ENCODE peak calls at places on chromosomes 5 and 9, in seven cellular contexts. One of them, this sample, is unnamed.

GRCh38 chr9:15240927-15241326 is 66.1 kb downstream of the TTC39B start:
- DNase-seq in fibroblast of pulmonary artery: no peak
- DNase-seq in fibroblast of the aortic adventitia: no peak
- DNase-seq in endothelial cell of umbilical vein: no peak
- DNase-seq in dorsolateral prefrontal cortex: no peak
- DNase-seq in ovary: no peak
- DNase-seq in AG10803: no peak
- DNase-seq in this sample: no peak

GRCh38 chr9:107295995-107296394 is 12.9 kb downstream of the RAD23B start:
- DNase-seq in fibroblast of pulmonary artery: no peak
- DNase-seq in endothelial cell of umbilical vein: no peak
- DNase-seq in dorsolateral prefrontal cortex: no peak
- DNase-seq in ovary: no peak
- DNase-seq in fibroblast of the aortic adventitia: no peak
- DNase-seq in AG10803: no peak
- DNase-seq in this sample: no peak

GRCh38 chr9:35813434-35814105 is 1.3 kb downstream of the HINT2 start:
- DNase-seq in dorsolateral prefrontal cortex: no peak
- DNase-seq in fibroblast of pulmonary artery: peak
- DNase-seq in ovary: no peak
- DNase-seq in AG10803: peak
- DNase-seq in endothelial cell of umbilical vein: peak
- DNase-seq in fibroblast of the aortic adventitia: peak
- DNase-seq in this sample: peak

GRCh38 chr9:86098793-86099694 is at the start of gene GOLM1:
- DNase-seq in dorsolateral prefrontal cortex: no peak
- DNase-seq in AG10803: peak
- DNase-seq in ovary: peak
- DNase-seq in endothelial cell of umbilical vein: peak
- DNase-seq in fibroblast of the aortic adventitia: peak
- DNase-seq in fibroblast of pulmonary artery: peak
- DNase-seq in this sample: peak

GRCh38 chr5:90932052-90932699 is 373.6 kb downstream of the ADGRV1 start:
- DNase-seq in fibroblast of the aortic adventitia: peak
- DNase-seq in ovary: peak
- DNase-seq in dorsolateral prefrontal cortex: no peak
- DNase-seq in AG10803: peak
- DNase-seq in fibroblast of pulmonary artery: peak
- DNase-seq in endothelial cell of umbilical vein: peak
- DNase-seq in this sample: peak

GRCh38 chr5:109312695-109313094 is 97.1 kb downstream of the PJA2 start:
- DNase-seq in AG10803: no peak
- DNase-seq in fibroblast of pulmonary artery: no peak
- DNase-seq in endothelial cell of umbilical vein: no peak
- DNase-seq in dorsolateral prefrontal cortex: no peak
- DNase-seq in fibroblast of the aortic adventitia: no peak
- DNase-seq in ovary: no peak
- DNase-seq in this sample: no peak

GRCh38 chr5:175253597-175253996 is 190.4 kb downstream of the DRD1 start:
- DNase-seq in dorsolateral prefrontal cortex: no peak
- DNase-seq in fibroblast of pulmonary artery: no peak
- DNase-seq in fibroblast of the aortic adventitia: no peak
- DNase-seq in ovary: no peak
- DNase-seq in AG10803: no peak
- DNase-seq in endothelial cell of umbilical vein: no peak
- DNase-seq in this sample: no peak

GRCh38 chr5:80036621-80037020 is 1.5 kb downstream of the THBS4 start:
- DNase-seq in AG10803: no peak
- DNase-seq in endothelial cell of umbilical vein: no peak
- DNase-seq in ovary: no peak
- DNase-seq in dorsolateral prefrontal cortex: no peak
- DNase-seq in fibroblast of the aortic adventitia: no peak
- DNase-seq in fibroblast of pulmonary artery: no peak
- DNase-seq in this sample: no peak

GRCh38 chr9:87872079-87872624 is 10.5 kb upstream of the SPATA31E1 start:
- DNase-seq in endothelial cell of umbilical vein: no peak
- DNase-seq in fibroblast of the aortic adventitia: peak
- DNase-seq in fibroblast of pulmonary artery: peak
- DNase-seq in dorsolateral prefrontal cortex: peak
- DNase-seq in AG10803: peak
- DNase-seq in ovary: peak
- DNase-seq in this sample: no peak

GRCh38 chr9:109213300-109214121 is 46.5 kb upstream of the FRRS1L start:
- DNase-seq in AG10803: no peak
- DNase-seq in endothelial cell of umbilical vein: no peak
- DNase-seq in dorsolateral prefrontal cortex: no peak
- DNase-seq in ovary: no peak
- DNase-seq in fibroblast of the aortic adventitia: no peak
- DNase-seq in fibroblast of pulmonary artery: no peak
- DNase-seq in this sample: no peak

GRCh38 chr9:744790-745456 is 96.6 kb upstream of the DMRT1 start:
- DNase-seq in fibroblast of the aortic adventitia: peak
- DNase-seq in AG10803: no peak
- DNase-seq in endothelial cell of umbilical vein: no peak
- DNase-seq in ovary: peak
- DNase-seq in fibroblast of pulmonary artery: peak
- DNase-seq in dorsolateral prefrontal cortex: no peak
- DNase-seq in this sample: peak

GRCh38 chr5:80141147-80141671 is 106.1 kb downstream of the THBS4 start:
- DNase-seq in AG10803: peak
- DNase-seq in dorsolateral prefrontal cortex: peak
- DNase-seq in fibroblast of pulmonary artery: peak
- DNase-seq in fibroblast of the aortic adventitia: peak
- DNase-seq in ovary: peak
- DNase-seq in endothelial cell of umbilical vein: peak
- DNase-seq in this sample: peak

GRCh38 chr5:15620501-15620900 is 120.5 kb downstream of the FBXL7 start:
- DNase-seq in dorsolateral prefrontal cortex: no peak
- DNase-seq in AG10803: peak
- DNase-seq in ovary: no peak
- DNase-seq in fibroblast of the aortic adventitia: peak
- DNase-seq in endothelial cell of umbilical vein: peak
- DNase-seq in fibroblast of pulmonary artery: peak
- DNase-seq in this sample: peak

GRCh38 chr5:39209924-39210323 is 9.4 kb downstream of the FYB1 start:
- DNase-seq in dorsolateral prefrontal cortex: no peak
- DNase-seq in fibroblast of the aortic adventitia: no peak
- DNase-seq in AG10803: no peak
- DNase-seq in endothelial cell of umbilical vein: no peak
- DNase-seq in fibroblast of pulmonary artery: no peak
- DNase-seq in ovary: no peak
- DNase-seq in this sample: no peak

GRCh38 chr5:375336-375920 is 53.9 kb downstream of the AHRR start:
- DNase-seq in AG10803: no peak
- DNase-seq in fibroblast of the aortic adventitia: no peak
- DNase-seq in dorsolateral prefrontal cortex: no peak
- DNase-seq in ovary: no peak
- DNase-seq in fibroblast of pulmonary artery: no peak
- DNase-seq in endothelial cell of umbilical vein: no peak
- DNase-seq in this sample: no peak

GRCh38 chr9:42388846-42389245 is 205.4 kb downstream of the SPATA31A6 start:
- DNase-seq in dorsolateral prefrontal cortex: no peak
- DNase-seq in fibroblast of pulmonary artery: no peak
- DNase-seq in AG10803: no peak
- DNase-seq in fibroblast of the aortic adventitia: no peak
- DNase-seq in endothelial cell of umbilical vein: peak
- DNase-seq in ovary: no peak
- DNase-seq in this sample: no peak

GRCh38 chr5:80189201-80189600 is 66.6 kb downstream of the SERINC5 start:
- DNase-seq in endothelial cell of umbilical vein: no peak
- DNase-seq in ovary: no peak
- DNase-seq in AG10803: no peak
- DNase-seq in fibroblast of the aortic adventitia: no peak
- DNase-seq in dorsolateral prefrontal cortex: no peak
- DNase-seq in fibroblast of pulmonary artery: no peak
- DNase-seq in this sample: no peak

GRCh38 chr9:123049589-123050222 is 16.2 kb downstream of the GPR21 start:
- DNase-seq in AG10803: peak
- DNase-seq in fibroblast of the aortic adventitia: peak
- DNase-seq in fibroblast of pulmonary artery: peak
- DNase-seq in ovary: no peak
- DNase-seq in endothelial cell of umbilical vein: peak
- DNase-seq in dorsolateral prefrontal cortex: no peak
- DNase-seq in this sample: peak

DNA sequence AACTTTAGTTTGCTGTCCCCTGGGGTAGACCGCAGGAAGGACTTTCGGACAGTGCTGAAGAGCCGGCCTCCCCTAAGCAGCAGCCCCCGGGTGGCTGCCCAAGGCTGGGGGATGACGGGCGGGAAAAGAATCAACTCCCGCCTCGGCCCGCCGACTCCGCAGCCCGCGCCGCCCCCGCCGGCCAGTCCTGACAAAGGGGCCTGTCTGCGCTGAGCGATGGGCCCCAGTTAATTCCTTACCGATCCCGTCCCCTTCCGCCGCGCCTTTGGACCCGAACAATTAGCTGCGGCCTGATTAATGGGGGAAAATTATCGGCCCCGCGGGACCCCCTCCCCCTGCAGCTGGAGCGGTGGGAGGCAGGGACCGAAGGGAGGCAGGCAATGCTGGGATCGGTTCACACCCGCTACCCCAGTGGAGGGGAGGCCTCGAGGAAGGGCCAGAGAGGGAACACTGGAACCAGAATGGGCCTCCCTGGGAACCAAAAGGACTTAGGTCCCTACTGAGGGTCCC is 4.2 kb upstream of the DCTN3 start:
- DNase-seq in dorsolateral prefrontal cortex: no peak
- DNase-seq in ovary: no peak
- DNase-seq in AG10803: no peak
- DNase-seq in fibroblast of the aortic adventitia: no peak
- DNase-seq in endothelial cell of umbilical vein: no peak
- DNase-seq in fibroblast of pulmonary artery: no peak
- DNase-seq in this sample: no peak
- H3K4me3 ChIP-seq in dorsolateral prefrontal cortex: no peak
- H3K4me3 ChIP-seq in ovary: no peak
- H3K4me3 ChIP-seq in AG10803: no peak
- H3K4me3 ChIP-seq in fibroblast of the aortic adventitia: no peak
- H3K4me3 ChIP-seq in endothelial cell of umbilical vein: no peak
- H3K4me3 ChIP-seq in fibroblast of pulmonary artery: no peak
- H3K4me3 ChIP-seq in this sample: no peak

GRCh38 chr5:13218518-13218917 is 726.0 kb downstream of the DNAH5 start:
- DNase-seq in fibroblast of the aortic adventitia: peak
- DNase-seq in fibroblast of pulmonary artery: no peak
- DNase-seq in endothelial cell of umbilical vein: peak
- DNase-seq in dorsolateral prefrontal cortex: no peak
- DNase-seq in ovary: no peak
- DNase-seq in AG10803: no peak
- DNase-seq in this sample: no peak
- TF ChIP-seq CTCF in fibroblast of the aortic adventitia: peak
- TF ChIP-seq CTCF in fibroblast of pulmonary artery: no peak
- TF ChIP-seq CTCF in endothelial cell of umbilical vein: peak
- TF ChIP-seq CTCF in dorsolateral prefrontal cortex: no peak
- TF ChIP-seq CTCF in ovary: no peak
- TF ChIP-seq CTCF in AG10803: peak
- TF ChIP-seq CTCF in this sample: no peak

GRCh38 chr5:41510176-41510831 is at the start of gene PLCXD3:
- DNase-seq in AG10803: no peak
- DNase-seq in endothelial cell of umbilical vein: no peak
- DNase-seq in dorsolateral prefrontal cortex: no peak
- DNase-seq in fibroblast of the aortic adventitia: peak
- DNase-seq in fibroblast of pulmonary artery: peak
- DNase-seq in ovary: peak
- DNase-seq in this sample: peak
- H3K4me3 ChIP-seq in AG10803: no peak
- H3K4me3 ChIP-seq in endothelial cell of umbilical vein: no peak
- H3K4me3 ChIP-seq in dorsolateral prefrontal cortex: peak
- H3K4me3 ChIP-seq in fibroblast of the aortic adventitia: peak
- H3K4me3 ChIP-seq in fibroblast of pulmonary artery: peak
- H3K4me3 ChIP-seq in ovary: peak
- H3K4me3 ChIP-seq in this sample: peak

DNA sequence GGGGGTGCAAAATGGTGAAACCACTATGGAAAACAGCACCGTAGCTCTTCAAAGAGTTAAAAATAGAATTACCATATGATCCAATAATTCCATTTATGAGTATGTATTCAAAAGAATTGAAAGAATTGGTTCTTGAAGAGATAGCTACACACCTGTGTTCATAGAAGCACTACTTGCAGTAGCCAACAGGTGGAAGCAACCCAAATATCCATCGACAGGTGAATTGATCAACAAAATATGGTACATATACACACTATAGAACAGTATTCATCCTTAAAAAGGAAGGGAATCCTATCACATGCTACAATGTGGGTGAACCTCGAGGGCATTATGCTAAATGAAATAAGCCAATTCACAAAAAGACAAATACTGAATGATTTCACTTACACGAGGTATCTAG is 85.7 kb upstream of the VCAN start:
- DNase-seq in ovary: no peak
- DNase-seq in AG10803: no peak
- DNase-seq in fibroblast of the aortic adventitia: no peak
- DNase-seq in dorsolateral prefrontal cortex: no peak
- DNase-seq in endothelial cell of umbilical vein: no peak
- DNase-seq in fibroblast of pulmonary artery: no peak
- DNase-seq in this sample: no peak
- TF ChIP-seq CTCF in ovary: no peak
- TF ChIP-seq CTCF in AG10803: no peak
- TF ChIP-seq CTCF in fibroblast of the aortic adventitia: no peak
- TF ChIP-seq CTCF in dorsolateral prefrontal cortex: no peak
- TF ChIP-seq CTCF in endothelial cell of umbilical vein: no peak
- TF ChIP-seq CTCF in fibroblast of pulmonary artery: no peak
- TF ChIP-seq CTCF in this sample: peak

GRCh38 chr9:128361296-128361980 is 9.7 kb upstream of the URM1 start:
- DNase-seq in dorsolateral prefrontal cortex: no peak
- DNase-seq in fibroblast of pulmonary artery: no peak
- DNase-seq in fibroblast of the aortic adventitia: no peak
- DNase-seq in endothelial cell of umbilical vein: no peak
- DNase-seq in ovary: no peak
- DNase-seq in AG10803: no peak
- DNase-seq in this sample: no peak
- H3K4me3 ChIP-seq in dorsolateral prefrontal cortex: peak
- H3K4me3 ChIP-seq in fibroblast of pulmonary artery: peak
- H3K4me3 ChIP-seq in fibroblast of the aortic adventitia: no peak
- H3K4me3 ChIP-seq in endothelial cell of umbilical vein: peak
- H3K4me3 ChIP-seq in ovary: no peak
- H3K4me3 ChIP-seq in AG10803: peak
- H3K4me3 ChIP-seq in this sample: peak

DNA sequence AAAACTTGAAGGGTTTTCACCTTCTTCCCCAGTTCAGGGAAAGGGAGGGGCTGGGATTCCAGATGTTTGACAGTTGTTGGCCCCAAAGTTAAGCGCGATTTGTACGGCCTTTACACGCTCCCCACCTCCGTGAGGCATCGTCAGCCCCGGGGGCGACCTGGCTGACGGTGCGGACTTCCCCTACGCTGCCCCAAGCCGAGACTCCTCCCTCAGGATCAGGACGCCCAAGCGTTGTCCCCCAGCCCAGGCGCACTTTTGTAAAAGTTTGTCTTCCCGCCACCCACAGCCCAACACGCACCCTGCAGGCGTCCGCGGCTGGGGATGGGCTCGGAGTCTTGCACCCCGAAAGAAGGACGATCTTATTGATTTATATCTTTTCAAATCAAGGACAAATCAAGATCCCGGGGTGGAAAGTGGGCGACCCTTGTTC is 713 bp downstream of the MOB3B start:
- DNase-seq in AG10803: no peak
- DNase-seq in ovary: peak
- DNase-seq in dorsolateral prefrontal cortex: no peak
- DNase-seq in endothelial cell of umbilical vein: peak
- DNase-seq in fibroblast of the aortic adventitia: peak
- DNase-seq in fibroblast of pulmonary artery: peak
- DNase-seq in this sample: no peak
- TF ChIP-seq CTCF in AG10803: no peak
- TF ChIP-seq CTCF in ovary: no peak
- TF ChIP-seq CTCF in dorsolateral prefrontal cortex: no peak
- TF ChIP-seq CTCF in endothelial cell of umbilical vein: no peak
- TF ChIP-seq CTCF in fibroblast of the aortic adventitia: no peak
- TF ChIP-seq CTCF in fibroblast of pulmonary artery: no peak
- TF ChIP-seq CTCF in this sample: no peak

This sample was measured in cardiac fibroblast.